ENCODE peak calls at places on chromosomes 16 and 17, in six cellular contexts. T is fibroblast of gingiva, Q is T-helper 2 cell, U is Panc1, E is ACHN, S is Calu3. D is an unnamed sample.

GRCh38 chr17:72556944-72557826 is 436.4 kb downstream of the SOX9 start:
- DNase-seq in T (peak), Q (peak), U (no peak), E (peak), S (peak), D (peak)

GRCh38 chr17:78272181-78272913 is 40.9 kb downstream of the TMEM235 start:
- DNase-seq in T (no peak), Q (no peak), U (no peak), E (no peak), S (peak), D (peak)

GRCh38 chr16:80614908-80615696 is 74.3 kb downstream of the DYNLRB2 start:
- DNase-seq in T (no peak), Q (no peak), U (no peak), E (peak), S (no peak), D (no peak)

GRCh38 chr16:58127033-58127556 is 2.1 kb downstream of the CFAP20 start:
- DNase-seq in T (peak), Q (no peak), U (no peak), E (no peak), S (no peak), D (no peak)

GRCh38 chr17:19296786-19297778 is 59.9 kb downstream of the EPN2 start:
- DNase-seq in T (no peak), Q (no peak), U (no peak), E (no peak), S (no peak), D (no peak)

GRCh38 chr16:56451753-56452689 is 667 bp downstream of the OGFOD1 start:
- DNase-seq in T (peak), Q (no peak), U (no peak), E (peak), S (peak), D (peak)

GRCh38 chr17:27473748-27474609 is 17.7 kb downstream of the KSR1 start:
- DNase-seq in T (no peak), Q (peak), U (no peak), E (no peak), S (peak), D (peak)

GRCh38 chr16:1181715-1182671 is 29.1 kb downstream of the CACNA1H start:
- DNase-seq in T (peak), Q (no peak), U (no peak), E (peak), S (peak), D (no peak)

GRCh38 chr17:28646039-28646754 is 1.2 kb upstream of the BLTP2 start:
- DNase-seq in T (no peak), Q (no peak), U (no peak), E (no peak), S (no peak), D (no peak)

GRCh38 chr17:43732961-43733360 is 25.6 kb downstream of the SOST start:
- DNase-seq in T (peak), Q (no peak), U (no peak), E (peak), S (no peak), D (no peak)

GRCh38 chr16:27678955-27679354 is 129.0 kb downstream of the KATNIP start:
- DNase-seq in T (no peak), Q (no peak), U (no peak), E (peak), S (no peak), D (no peak)

GRCh38 chr17:49698005-49698404 is 9.8 kb downstream of the SLC35B1 start:
- DNase-seq in T (no peak), Q (no peak), U (no peak), E (no peak), S (no peak), D (no peak)

GRCh38 chr16:26051078-26051477 is 359.3 kb downstream of the HS3ST4 start:
- DNase-seq in T (no peak), Q (no peak), U (no peak), E (no peak), S (no peak), D (no peak)

GRCh38 chr17:44598932-44599297 is 41.6 kb downstream of the FZD2 start:
- DNase-seq in T (no peak), Q (no peak), U (no peak), E (no peak), S (no peak), D (no peak)

GRCh38 chr16:88487124-88487432 is 34.0 kb downstream of the ZFPM1 start:
- DNase-seq in T (no peak), Q (no peak), U (no peak), E (no peak), S (no peak), D (no peak)

GRCh38 chr17:32565401-32565800 is 78.6 kb downstream of the CDK5R1 start:
- DNase-seq in T (no peak), Q (no peak), U (no peak), E (no peak), S (no peak), D (no peak)

GRCh38 chr17:11511696-11512095 is 86.6 kb upstream of the DNAH9 start:
- DNase-seq in T (no peak), Q (no peak), U (no peak), E (no peak), S (no peak), D (no peak)

GRCh38 chr17:58605986-58606385 is 85.9 kb downstream of the TEX14 start:
- DNase-seq in T (no peak), Q (no peak), U (no peak), E (no peak), S (no peak), D (no peak)

GRCh38 chr17:76032073-76032779 is 5.1 kb upstream of the EVPL start:
- DNase-seq in T (no peak), Q (no peak), U (no peak), E (peak), S (peak), D (no peak)

GRCh38 chr16:83733301-83733700 is 74.5 kb upstream of the HSBP1 start:
- DNase-seq in T (no peak), Q (no peak), U (no peak), E (no peak), S (no peak), D (no peak)

GRCh38 chr17:68957944-68958343 is 2.8 kb upstream of the ABCA8 start:
- DNase-seq in T (no peak), Q (no peak), U (no peak), E (no peak), S (no peak), D (no peak)

GRCh38 chr17:74852237-74853047 is 7.2 kb downstream of the GRIN2C start:
- DNase-seq in T (no peak), Q (peak), U (no peak), E (no peak), S (no peak), D (peak)

GRCh38 chr17:12765544-12765943 is 23.8 kb upstream of the ARHGAP44 start:
- DNase-seq in T (peak), Q (no peak), U (no peak), E (peak), S (peak), D (no peak)